ENCODE peak calls at places on chromosomes 6 and 20, in five cellular contexts. F is right lobe of liver, N is B cell, V is uterus, I is GM20000. L is an unnamed sample.

GRCh38 chr6:157981395-157982296 is at the start of gene SYNJ2:
- DNase-seq in V (peak), N (peak), F (peak), I (peak), L (peak)

GRCh38 chr6:13831623-13832022 is 17.3 kb upstream of the MCUR1 start:
- DNase-seq in F (no peak), N (no peak), I (no peak), V (no peak), L (no peak)

GRCh38 chr6:68695403-68695802 is 60.3 kb downstream of the ADGRB3 start:
- DNase-seq in F (no peak), V (no peak), N (no peak), I (no peak), L (no peak)

GRCh38 chr6:17919494-17919893 is 67.9 kb downstream of the KIF13A start:
- DNase-seq in F (no peak), I (no peak), V (no peak), N (no peak), L (no peak)

GRCh38 chr6:21739838-21740237 is 146.3 kb downstream of the SOX4 start:
- DNase-seq in N (no peak), F (no peak), V (no peak), I (no peak), L (no peak)

GRCh38 chr6:112951829-112952228 is 604.7 kb downstream of the RFPL4B start:
- DNase-seq in V (no peak), N (no peak), I (no peak), F (no peak), L (no peak)

GRCh38 chr20:38201356-38201755 is 36.3 kb upstream of the TGM2 start:
- DNase-seq in F (peak), V (no peak), N (no peak), I (no peak), L (no peak)

GRCh38 chr6:14406616-14407343 is 289.2 kb downstream of the CD83 start:
- DNase-seq in V (no peak), F (no peak), I (no peak), N (no peak), L (no peak)

GRCh38 chr6:111605100-111605748 is 454 bp downstream of the TRAF3IP2 start:
- DNase-seq in N (peak), I (peak), F (peak), V (peak), L (peak)

GRCh38 chr20:528923-529594 is 14.5 kb downstream of the CSNK2A1 start:
- DNase-seq in V (no peak), F (no peak), I (no peak), N (no peak), L (no peak)

GRCh38 chr20:61742097-61742805 is 323.4 kb downstream of the TAF4 start:
- DNase-seq in V (no peak), I (no peak), N (no peak), F (no peak), L (no peak)

GRCh38 chr20:49690899-49691620 is 22.6 kb downstream of the B4GALT5 start:
- DNase-seq in V (no peak), I (no peak), F (peak), N (no peak), L (no peak)

GRCh38 chr6:37239950-37240713 is 17.4 kb upstream of the TBC1D22B start:
- DNase-seq in I (peak), N (no peak), V (peak), F (peak), L (no peak)

GRCh38 chr20:5161536-5162164 is 34.8 kb downstream of the CDS2 start:
- DNase-seq in I (no peak), F (no peak), V (no peak), N (no peak), L (no peak)

GRCh38 chr6:121826156-121826810 is 390.8 kb downstream of the GJA1 start:
- DNase-seq in N (no peak), V (no peak), I (no peak), F (no peak), L (no peak)

GRCh38 chr20:45055056-45055455 is 45.9 kb downstream of the KCNS1 start:
- DNase-seq in I (no peak), V (no peak), F (no peak), N (no peak), L (no peak)

GRCh38 chr20:50012282-50013263 is 29.8 kb downstream of the SNAI1 start:
- DNase-seq in V (no peak), I (peak), F (no peak), N (peak), L (peak)

GRCh38 chr6:169839029-169839481 is 87.6 kb downstream of the ERMARD start:
- DNase-seq in V (no peak), F (no peak), I (no peak), N (no peak), L (peak)

GRCh38 chr20:46810442-46811327 is 84.0 kb upstream of the EYA2 start:
- DNase-seq in I (no peak), N (no peak), V (no peak), F (no peak), L (no peak)

GRCh38 chr20:41738584-41739193 is 120.5 kb upstream of the CHD6 start:
- DNase-seq in V (no peak), N (no peak), F (peak), I (peak), L (peak)

GRCh38 chr6:93412452-93412851 is 6.9 kb downstream of the EPHA7 start:
- DNase-seq in I (no peak), F (no peak), V (no peak), N (no peak), L (no peak)

GRCh38 chr6:92479821-92480220 is 939.5 kb downstream of the EPHA7 start:
- DNase-seq in F (no peak), N (no peak), I (no peak), V (no peak), L (no peak)

GRCh38 chr6:167116109-167116837 is 6.6 kb upstream of the CCR6 start:
- DNase-seq in N (no peak), I (no peak), F (no peak), V (peak), L (no peak)

GRCh38 chr20:60512436-60512835 is 554.2 kb downstream of the CDH26 start:
- DNase-seq in N (no peak), V (no peak), I (no peak), F (no peak), L (no peak)

GRCh38 chr6:72464791-72465691 is 156.8 kb upstream of the KCNQ5 start:
- DNase-seq in N (no peak), V (no peak), I (no peak), F (no peak), L (no peak)

GRCh38 chr6:147903931-147904330 is 395.4 kb downstream of the SAMD5 start:
- DNase-seq in I (no peak), N (no peak), V (no peak), F (no peak), L (no peak)

GRCh38 chr20:57837208-57838035 is 127.6 kb upstream of the PMEPA1 start:
- DNase-seq in N (no peak), F (no peak), I (no peak), V (no peak), L (no peak)

GRCh38 chr6:134287863-134288537 is 29.9 kb downstream of the SGK1 start:
- DNase-seq in V (no peak), F (no peak), N (no peak), I (no peak), L (no peak)

GRCh38 chr6:134288538-134289203 is 29.2 kb downstream of the SGK1 start:
- DNase-seq in F (no peak), N (no peak), V (no peak), I (peak), L (no peak)

GRCh38 chr6:134281388-134281787 is 36.5 kb downstream of the SGK1 start:
- DNase-seq in I (no peak), N (no peak), F (no peak), V (no peak), L (no peak)

GRCh38 chr6:134278000-134278399 is 39.9 kb downstream of the SGK1 start:
- DNase-seq in F (no peak), V (no peak), I (no peak), N (no peak), L (no peak)

GRCh38 chr6:134282816-134283215 is 35.1 kb downstream of the SGK1 start:
- DNase-seq in F (no peak), N (no peak), I (no peak), V (no peak), L (no peak)
- TF ChIP-seq CTCF in F (no peak), N (no peak), I (no peak), V (no peak), L (no peak)

GRCh38 chr6:161908872-161909271 is 635.0 kb upstream of the AGPAT4 start:
- DNase-seq in F (no peak), V (no peak), N (no peak), I (no peak), L (no peak)

GRCh38 chr6:161901740-161902426 is 628.0 kb upstream of the AGPAT4 start:
- DNase-seq in V (no peak), F (no peak), I (no peak), N (no peak), L (no peak)

GRCh38 chr6:161903584-161904232 is 629.8 kb upstream of the AGPAT4 start:
- DNase-seq in N (no peak), F (no peak), V (no peak), I (no peak), L (no peak)
- TF ChIP-seq CTCF in N (no peak), F (no peak), V (no peak), I (no peak), L (no peak)

GRCh38 chr20:33893314-33893713 is 82.2 kb downstream of the CHMP4B start:
- DNase-seq in I (no peak), F (no peak), N (no peak), V (no peak), L (no peak)

GRCh38 chr20:33889312-33889711 is 78.2 kb downstream of the CHMP4B start:
- DNase-seq in N (no peak), V (no peak), I (no peak), F (no peak), L (no peak)

GRCh38 chr20:33894798-33895197 is 83.7 kb downstream of the CHMP4B start:
- DNase-seq in I (no peak), F (no peak), N (no peak), V (no peak), L (no peak)

GRCh38 chr20:33884633-33885032 is 73.5 kb downstream of the CHMP4B start:
- DNase-seq in N (no peak), V (no peak), F (no peak), I (no peak), L (no peak)

DNA sequence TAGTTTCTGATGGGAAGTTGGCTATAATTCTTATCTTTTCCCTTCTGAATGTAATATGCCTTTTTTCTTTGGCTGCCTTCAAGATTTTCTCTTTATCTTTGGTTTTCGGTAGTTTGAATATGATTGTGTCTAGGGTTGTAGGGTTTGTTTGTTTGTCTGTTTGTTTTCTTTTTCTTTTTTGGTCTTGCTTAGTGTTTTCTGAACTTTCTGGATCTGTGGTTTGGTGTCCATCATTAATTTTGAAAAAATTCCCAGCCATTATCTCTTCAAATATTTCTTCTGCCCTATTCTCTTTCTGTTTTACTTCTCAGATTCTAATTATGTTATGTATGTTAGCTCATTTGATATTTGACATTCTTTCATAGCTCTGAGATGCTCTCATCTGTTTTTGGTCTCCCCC is 79.4 kb downstream of the CHMP4B start:
- DNase-seq in I (no peak), N (no peak), V (no peak), F (no peak), L (no peak)
- TF ChIP-seq CTCF in I (no peak), N (no peak), V (no peak), F (no peak), L (no peak)

GRCh38 chr6:159716247-159717086 is 10.8 kb upstream of the WTAP start:
- DNase-seq in V (peak), I (no peak), F (no peak), N (no peak), L (no peak)
- TF ChIP-seq CTCF in V (no peak), I (no peak), F (no peak), N (no peak), L (no peak)

GRCh38 chr6:106300020-106300772 is 25.4 kb downstream of the ATG5 start:
- DNase-seq in I (no peak), F (no peak), V (no peak), N (no peak), L (no peak)

DNA sequence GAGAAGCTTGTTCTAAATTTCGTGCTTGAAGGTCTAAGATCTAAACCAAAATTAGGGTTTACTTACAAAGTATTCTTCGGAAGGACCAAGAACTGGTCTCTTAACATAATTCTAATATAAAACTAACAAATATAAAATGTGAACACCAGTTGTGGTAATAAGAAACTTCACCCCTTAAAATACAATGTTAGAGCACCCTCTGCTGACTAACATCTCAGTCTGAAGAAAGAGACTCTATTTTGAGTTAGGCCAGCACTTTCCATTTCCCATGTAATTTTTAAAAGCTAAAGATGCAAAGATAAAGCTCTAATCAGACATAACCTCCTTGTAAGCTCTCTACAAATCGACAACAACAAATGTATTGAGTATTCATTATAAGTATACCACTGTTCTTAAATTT is 24.6 kb downstream of the ATG5 start:
- DNase-seq in V (no peak), F (no peak), I (peak), N (no peak), L (no peak)
- TF ChIP-seq CTCF in V (peak), F (peak), I (no peak), N (peak), L (peak)

DNA sequence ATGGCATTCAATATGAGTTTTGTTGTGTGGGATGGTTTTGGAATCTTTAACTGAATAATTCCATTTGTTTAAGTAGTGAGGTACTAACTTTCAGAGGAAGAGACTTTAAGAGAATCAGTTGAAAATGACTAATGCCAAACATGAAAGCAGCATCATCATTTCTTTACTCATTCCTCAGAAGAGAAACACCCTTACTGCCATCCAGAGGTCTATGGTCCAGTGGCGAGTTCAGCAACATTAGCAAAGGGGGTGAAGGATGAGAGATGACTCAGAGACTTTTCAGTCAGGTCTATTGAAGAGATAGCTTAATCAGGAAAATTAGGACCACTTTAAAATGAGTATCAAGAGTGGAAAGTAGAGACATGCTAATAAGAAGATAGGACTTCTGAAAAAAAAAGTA is 118.8 kb downstream of the COL19A1 start:
- DNase-seq in F (no peak), N (no peak), I (no peak), V (no peak), L (no peak)
- TF ChIP-seq CTCF in F (no peak), N (no peak), I (no peak), V (no peak), L (no peak)

DNA sequence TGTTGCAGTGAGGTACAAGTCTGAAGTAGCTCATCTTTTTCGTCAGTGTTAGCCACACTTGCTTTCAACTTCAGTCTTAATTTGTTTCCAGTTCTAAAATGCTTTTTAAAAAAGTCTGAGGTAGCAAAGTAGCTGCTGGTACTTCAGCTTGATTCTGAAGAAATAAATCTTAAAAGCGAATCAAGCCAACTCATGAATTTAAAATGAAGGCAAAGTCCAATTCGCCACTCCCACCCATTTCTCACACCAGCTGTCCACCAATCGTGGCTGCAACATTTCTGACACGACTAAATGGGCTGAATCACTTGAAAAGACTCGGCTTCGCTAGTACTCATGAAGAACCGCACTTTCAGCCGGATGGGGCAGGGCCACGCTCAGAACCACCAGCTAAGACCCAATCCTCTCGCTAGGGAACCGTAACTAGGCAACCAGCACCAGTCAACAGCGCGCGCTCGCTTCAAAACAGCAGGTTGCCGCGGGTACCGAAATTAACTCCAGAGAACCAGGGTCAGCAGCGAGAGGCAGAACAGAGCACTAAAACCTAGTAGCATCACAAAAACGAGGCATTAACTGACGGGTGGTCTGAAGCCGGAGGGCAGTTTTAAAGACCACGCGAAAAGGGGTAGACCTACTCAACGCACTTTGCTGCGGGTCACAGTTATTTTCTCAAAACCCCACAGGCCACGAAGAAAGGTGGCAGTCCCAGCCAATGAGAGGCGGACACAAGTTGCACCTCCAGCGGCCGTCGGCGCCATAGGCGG is 900 bp downstream of the BCLAF1 start:
- DNase-seq in V (peak), N (peak), I (peak), F (peak), L (peak)
- TF ChIP-seq CTCF in V (no peak), N (peak), I (no peak), F (no peak), L (peak)

GRCh38 chr6:52087498-52087999 is at the start of gene PKHD1:
- DNase-seq in V (no peak), N (no peak), I (peak), F (no peak), L (no peak)
- TF ChIP-seq CTCF in V (no peak), N (no peak), I (no peak), F (peak), L (peak)

DNA sequence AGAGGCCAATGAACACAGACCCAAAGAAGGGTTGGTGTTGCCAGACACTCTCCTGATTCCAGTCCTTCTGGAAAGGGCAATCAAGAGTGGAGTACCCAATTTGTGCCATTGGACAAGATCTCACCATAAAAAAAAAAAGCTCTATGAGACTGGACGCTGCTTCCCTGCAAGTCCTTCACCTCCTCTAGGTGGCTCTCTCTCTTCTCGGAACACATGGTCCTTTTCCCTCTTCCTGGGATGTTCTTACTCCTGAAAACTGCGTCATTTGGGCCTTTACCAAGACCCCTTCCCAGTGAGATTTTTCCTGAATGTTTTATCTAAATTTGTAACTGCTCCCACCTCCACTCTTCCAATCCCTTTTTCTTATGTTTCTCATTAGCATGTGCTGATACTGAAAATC is 280.8 kb downstream of the FOXA2 start:
- DNase-seq in F (no peak), N (no peak), I (no peak), V (no peak), L (no peak)
- TF ChIP-seq CTCF in F (peak), N (no peak), I (no peak), V (no peak), L (no peak)

L was measured in endothelial cell.